ENCODE peak calls at places on chromosomes 6 and 20, in four cellular contexts. N is SK-N-SH, E is suprapubic skin, T is A549. Q is an unnamed sample.
A peak's percentile ranks its signal among the peaks of the same experiment; 100 is the strongest.

GRCh38 chr6:56381852-56382251 is 134.5 kb upstream of the COL21A1 start:
- DNase-seq in E (no peak), T (no peak), N (no peak), Q (no peak)

GRCh38 chr20:13735829-13736228 is 48.9 kb downstream of the ESF1 start:
- DNase-seq in N (no peak), T (no peak), E (no peak), Q (no peak)

GRCh38 chr6:14732845-14733757 is 512.8 kb upstream of the JARID2 start:
- DNase-seq in N (no peak), T (peak; percentile 53), E (no peak), Q (no peak)

GRCh38 chr6:121540210-121540609 is 104.8 kb downstream of the GJA1 start:
- DNase-seq in E (no peak), N (no peak), T (no peak), Q (no peak)

GRCh38 chr6:143123081-143123480 is 62.4 kb downstream of the AIG1 start:
- DNase-seq in T (no peak), N (no peak), E (no peak), Q (no peak)

GRCh38 chr20:36274248-36274841 is 31.8 kb upstream of the DLGAP4 start:
- DNase-seq in N (peak; percentile 56), T (no peak), E (no peak), Q (no peak)

GRCh38 chr6:44431118-44431725 is 43.7 kb downstream of the CDC5L start:
- DNase-seq in T (peak; percentile 19), N (peak; percentile 38), E (no peak), Q (no peak)

GRCh38 chr6:63807056-63807455 is 171.5 kb downstream of the PHF3 start:
- DNase-seq in N (no peak), E (no peak), T (no peak), Q (no peak)

GRCh38 chr6:135360222-135360621 is 137.3 kb downstream of the AHI1 start:
- DNase-seq in N (no peak), T (no peak), E (no peak), Q (no peak)

GRCh38 chr20:63639093-63639860 is 12.4 kb upstream of the GMEB2 start:
- DNase-seq in E (no peak), N (no peak), T (no peak), Q (no peak)

GRCh38 chr20:21004386-21005076 is 101.6 kb downstream of the LINC00237 start:
- DNase-seq in T (no peak), N (no peak), E (no peak), Q (no peak)

GRCh38 chr6:118542184-118542952 is 5.7 kb upstream of the PLN start:
- DNase-seq in E (no peak), N (no peak), T (no peak), Q (no peak)

GRCh38 chr6:163983601-163984445 is 569.3 kb downstream of the QKI start:
- DNase-seq in T (no peak), E (no peak), N (no peak), Q (no peak)

DNA sequence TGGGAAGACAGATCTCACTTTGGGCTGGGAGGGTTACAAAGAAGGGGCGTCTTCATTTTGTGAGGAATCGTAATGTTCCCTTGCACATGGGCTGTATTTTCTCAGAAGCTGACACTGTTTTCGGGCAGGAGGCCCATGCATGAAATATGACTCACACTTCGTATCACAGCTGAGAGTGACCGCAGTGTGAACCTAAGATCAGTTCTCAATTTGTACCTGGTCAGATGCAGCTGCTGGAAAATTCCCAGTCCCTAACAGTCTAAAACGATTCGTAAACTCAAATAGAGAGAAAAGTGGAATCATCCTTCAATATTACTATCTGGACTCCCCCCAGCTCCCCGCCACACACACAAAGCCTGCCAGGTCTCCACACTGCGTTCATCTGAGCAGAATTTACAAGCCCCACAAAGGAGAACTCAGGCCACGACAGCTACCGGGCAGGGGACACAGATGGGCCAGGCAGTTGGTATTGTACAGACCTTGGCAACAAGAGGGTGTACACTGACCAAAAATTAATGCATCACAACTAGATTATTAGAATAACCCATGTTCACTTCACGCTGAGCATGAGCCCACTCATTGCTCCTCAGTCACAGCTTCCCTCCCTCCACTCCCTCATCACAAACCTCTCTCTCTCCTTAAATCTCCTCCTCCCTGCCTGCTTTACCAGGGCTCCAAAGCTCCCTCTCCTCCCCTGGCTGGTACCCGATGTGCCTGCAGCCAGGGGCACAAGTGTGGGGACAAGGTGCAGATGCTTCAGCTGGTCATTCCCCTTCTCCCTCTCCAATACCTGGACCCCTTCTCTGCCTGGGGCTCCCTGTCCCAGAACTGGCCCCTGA is 488.4 kb downstream of the PREX1 start:
- DNase-seq in N (no peak), E (no peak), T (peak; percentile 23), Q (peak; percentile 12)
- TF ChIP-seq EP300 in N (peak; percentile 37), E (no peak), T (no peak), Q (no peak)

DNA sequence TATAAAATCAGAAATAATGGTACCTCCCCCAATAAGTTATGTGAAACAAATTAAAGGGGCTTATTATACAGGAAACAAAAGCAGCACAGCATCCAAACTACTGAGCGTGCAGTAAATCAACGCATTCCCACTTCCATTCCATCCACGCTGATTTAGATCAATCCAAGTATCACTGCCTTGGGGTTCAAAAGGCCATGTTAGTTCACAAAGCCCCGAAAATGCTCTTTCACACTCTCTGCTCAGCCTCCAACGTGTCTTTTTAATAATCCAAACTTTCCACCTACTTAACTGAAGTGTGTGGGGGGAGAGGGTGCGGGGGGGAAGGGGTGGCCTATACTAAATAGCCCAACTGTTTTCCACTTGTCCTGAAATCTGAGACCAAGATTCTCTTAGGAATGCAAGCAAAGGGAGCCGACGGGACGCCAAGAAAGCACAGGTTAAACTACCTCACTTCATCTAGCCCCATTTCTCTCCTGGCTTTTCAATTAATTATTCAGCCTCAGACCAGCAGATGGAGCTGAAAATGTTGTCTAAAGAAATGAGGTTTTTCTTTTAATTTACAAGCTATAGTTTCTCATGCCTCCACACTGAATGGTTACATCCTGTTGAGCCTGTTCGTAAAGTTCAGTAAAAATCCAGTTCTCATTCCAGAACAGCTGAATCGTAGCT is 1.1 kb upstream of the NXT1 start:
- DNase-seq in N (peak; percentile 42), T (peak; percentile 68), E (no peak), Q (no peak)
- TF ChIP-seq CTCF in N (peak; percentile 72), T (peak; percentile 68), E (no peak), Q (peak; percentile 42)

GRCh38 chr20:45779011-45779915 is 12.4 kb downstream of the WFDC3 start:
- DNase-seq in E (peak; percentile 94), N (no peak), T (peak; percentile 87), Q (peak; percentile 83)
- TF ChIP-seq EP300 in E (no peak), N (peak; percentile 91), T (peak; percentile 52), Q (no peak)

GRCh38 chr6:104955927-104956662 is 812 bp upstream of the LIN28B start:
- DNase-seq in T (peak; percentile 31), E (no peak), N (peak; percentile 62), Q (no peak)
- TF ChIP-seq CTCF in T (peak; percentile 18), E (no peak), N (no peak), Q (no peak)

GRCh38 chr6:151451950-151452749 is at the start of gene RMND1:
- DNase-seq in E (peak; percentile 100), N (peak; percentile 97), T (peak; percentile 85), Q (peak; percentile 99)
- TF ChIP-seq EP300 in E (no peak), N (peak; percentile 60), T (no peak), Q (peak; percentile 97)

GRCh38 chr20:43432498-43432897 is 25.2 kb upstream of the SRSF6 start:
- DNase-seq in E (peak; percentile 7), T (no peak), N (no peak), Q (no peak)
- TF ChIP-seq CTCF in E (no peak), T (no peak), N (no peak), Q (no peak)